ENCODE peak calls at places on chromosomes 5 and 9, in four cellular contexts. D is heart right ventricle, J is breast epithelium, N is body of pancreas. Q is an unnamed sample.
A peak's percentile ranks its signal among the peaks of the same experiment; 100 is the strongest.

GRCh38 chr9:84851935-84852585 is 182.5 kb downstream of the NTRK2 start:
- DNase-seq in D (peak; percentile 66), J (peak; percentile 56), N (peak; percentile 39), Q (no peak)

GRCh38 chr5:139677404-139678282 is 29.5 kb downstream of the CXXC5 start:
- DNase-seq in D (no peak), J (no peak), N (peak; percentile 79), Q (no peak)

GRCh38 chr9:89497978-89498844 is at the start of gene SEMA4D:
- DNase-seq in D (peak; percentile 82), J (no peak), N (peak; percentile 84), Q (no peak)

GRCh38 chr9:113963017-113963620 is 87.0 kb downstream of the ZNF618 start:
- DNase-seq in D (no peak), J (no peak), N (peak; percentile 70), Q (no peak)

GRCh38 chr5:169770109-169770508 is 133.0 kb downstream of the DOCK2 start:
- DNase-seq in D (no peak), J (no peak), N (no peak), Q (no peak)

GRCh38 chr9:89837152-89837551 is 232.3 kb downstream of the GADD45G start:
- DNase-seq in D (no peak), J (no peak), N (no peak), Q (no peak)

GRCh38 chr9:127875306-127875966 is 2.0 kb downstream of the AK1 start:
- DNase-seq in D (no peak), J (no peak), N (no peak), Q (no peak)

GRCh38 chr9:129135476-129135875 is 24.3 kb downstream of the PTPA start:
- DNase-seq in D (no peak), J (no peak), N (no peak), Q (no peak)

GRCh38 chr9:73153793-73154227 is 2.1 kb downstream of the ANXA1 start:
- DNase-seq in D (no peak), J (no peak), N (no peak), Q (no peak)

GRCh38 chr5:20360243-20360642 is 372.2 kb upstream of the CDH18 start:
- DNase-seq in D (no peak), J (no peak), N (peak; percentile 44), Q (no peak)

GRCh38 chr5:14675309-14675708 is 10.8 kb downstream of the OTULIN start:
- DNase-seq in D (no peak), J (no peak), N (no peak), Q (no peak)

GRCh38 chr5:14678773-14679334 is 14.3 kb downstream of the OTULIN start:
- DNase-seq in D (no peak), J (no peak), N (no peak), Q (no peak)

GRCh38 chr5:14673443-14673842 is 8.9 kb downstream of the OTULIN start:
- DNase-seq in D (no peak), J (no peak), N (no peak), Q (no peak)

GRCh38 chr5:14675865-14676300 is 11.4 kb downstream of the OTULIN start:
- DNase-seq in D (no peak), J (no peak), N (no peak), Q (no peak)

GRCh38 chr5:14676320-14676719 is 11.8 kb downstream of the OTULIN start:
- DNase-seq in D (no peak), J (no peak), N (peak; percentile 39), Q (no peak)
- H3K4me1 ChIP-seq in D (peaks cover 85% of the 10 kb centered on the region), J (no peaks in the 10 kb centered on the region), N (peaks cover 37% of the 10 kb centered on the region), Q (peaks cover 43% of the 10 kb centered on the region)

GRCh38 chr5:178126556-178126955 is 4.3 kb upstream of the RMND5B start:
- DNase-seq in D (no peak), J (no peak), N (no peak), Q (no peak)

GRCh38 chr5:178123094-178123986 is 7.5 kb upstream of the RMND5B start:
- DNase-seq in D (no peak), J (peak; percentile 76), N (no peak), Q (no peak)

GRCh38 chr5:178122346-178122745 is 8.5 kb upstream of the RMND5B start:
- DNase-seq in D (no peak), J (no peak), N (no peak), Q (no peak)

GRCh38 chr5:178123987-178124925 is 6.6 kb upstream of the RMND5B start:
- DNase-seq in D (no peak), J (peak; percentile 98), N (no peak), Q (no peak)

DNA sequence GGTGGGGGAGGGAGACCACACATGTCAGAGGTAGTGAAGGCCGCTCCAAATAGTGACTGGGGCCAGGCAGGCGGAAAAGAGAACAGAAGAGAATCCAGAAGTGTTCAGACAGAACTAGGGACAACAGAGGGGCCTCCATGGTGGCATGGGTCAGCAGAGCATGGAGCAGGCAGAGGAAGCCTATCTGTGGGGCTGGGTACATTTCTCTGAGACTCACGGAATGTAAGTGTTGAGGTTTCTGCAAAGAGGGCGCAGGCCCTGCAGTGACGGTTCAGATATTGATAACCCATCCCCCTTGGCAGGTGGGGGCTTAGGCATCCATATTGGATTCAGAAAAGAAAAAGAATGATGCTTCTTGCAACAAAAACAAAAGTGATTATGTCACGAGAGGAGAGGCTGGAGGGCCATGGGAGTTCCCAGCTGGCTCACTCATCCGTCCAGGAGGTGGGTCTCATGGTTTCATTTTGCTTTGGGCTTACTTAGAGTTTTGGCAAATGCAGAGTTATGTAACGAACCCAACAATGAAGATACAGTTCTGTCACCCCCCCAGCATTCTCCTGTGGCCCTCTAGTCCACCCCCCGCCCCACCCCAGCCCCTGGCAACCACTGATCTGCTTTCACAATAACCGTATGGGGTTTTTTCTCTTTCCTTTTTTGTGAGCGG is 5.4 kb upstream of the RMND5B start:
- DNase-seq in D (no peak), J (no peak), N (no peak), Q (no peak)
- H3K4me1 ChIP-seq in D (peaks cover 48% of the 10 kb centered on the region), J (peaks cover 15% of the 10 kb centered on the region), N (peaks cover 19% of the 10 kb centered on the region), Q (peaks cover 46% of the 10 kb centered on the region)

GRCh38 chr5:172866802-172867748 is 33.0 kb downstream of the ERGIC1 start:
- DNase-seq in D (peak; percentile 64), J (no peak), N (peak; percentile 42), Q (no peak)
- H3K4me1 ChIP-seq in D (peaks cover 74% of the 10 kb centered on the region), J (peaks cover 3% of the 10 kb centered on the region), N (peaks cover 68% of the 10 kb centered on the region), Q (peaks cover 15% of the 10 kb centered on the region)

DNA sequence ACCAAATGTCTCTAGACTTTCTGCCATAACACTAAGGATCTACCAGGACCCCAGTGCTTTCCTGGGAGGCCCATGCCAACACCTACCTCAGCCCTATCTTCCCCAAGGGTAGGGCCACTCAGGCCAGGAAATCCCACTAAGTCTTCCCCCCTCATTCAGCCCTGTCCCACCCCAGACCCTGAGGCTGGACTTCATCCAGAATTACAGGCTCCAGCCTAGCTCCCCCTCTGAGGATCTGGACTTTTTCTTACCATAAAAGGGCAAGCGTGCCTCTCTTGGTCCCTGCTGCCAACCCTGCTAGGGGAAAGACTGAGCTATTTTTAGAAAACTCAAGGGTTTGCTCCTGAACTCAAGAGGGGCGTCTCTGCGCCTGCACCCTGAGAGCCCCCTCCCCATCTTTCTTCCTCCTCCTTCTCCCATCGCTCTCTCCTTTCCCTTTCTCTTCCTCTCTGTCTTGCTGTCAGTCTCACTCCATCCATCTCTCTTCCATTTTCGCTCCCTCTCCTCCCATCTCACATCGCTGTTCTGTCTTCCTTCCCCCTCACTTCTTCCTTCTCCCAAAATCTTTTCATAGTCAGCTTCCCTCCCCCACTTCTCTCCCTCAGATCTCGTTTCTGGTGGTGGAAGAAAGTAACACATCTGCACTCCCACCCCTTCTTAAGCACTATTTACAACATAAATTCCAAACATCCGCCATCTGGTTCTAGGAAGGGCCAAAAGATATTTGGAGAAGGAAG is 38.1 kb upstream of the IL17B start:
- DNase-seq in D (peak; percentile 30), J (no peak), N (no peak), Q (no peak)
- H3K4me1 ChIP-seq in D (peaks cover 100% of the 10 kb centered on the region), J (peaks cover 17% of the 10 kb centered on the region), N (no peaks in the 10 kb centered on the region), Q (no peaks in the 10 kb centered on the region)

GRCh38 chr5:102527547-102527946 is 28.7 kb upstream of the SLCO6A1 start:
- DNase-seq in D (no peak), J (no peak), N (no peak), Q (no peak)
- H3K4me1 ChIP-seq in D (peaks cover 28% of the 10 kb centered on the region), J (no peaks in the 10 kb centered on the region), N (no peaks in the 10 kb centered on the region), Q (no peaks in the 10 kb centered on the region)

GRCh38 chr9:112041536-112042243 is 133.4 kb downstream of the SUSD1 start:
- DNase-seq in D (no peak), J (no peak), N (peak; percentile 66), Q (no peak)
- H3K4me1 ChIP-seq in D (no peaks in the 10 kb centered on the region), J (no peaks in the 10 kb centered on the region), N (no peaks in the 10 kb centered on the region), Q (peaks cover 19% of the 10 kb centered on the region)

GRCh38 chr9:136522354-136523237 is 23.3 kb downstream of the NOTCH1 start:
- DNase-seq in D (no peak), J (no peak), N (no peak), Q (no peak)
- H3K4me1 ChIP-seq in D (peaks cover 51% of the 10 kb centered on the region), J (no peaks in the 10 kb centered on the region), N (peaks cover 76% of the 10 kb centered on the region), Q (no peaks in the 10 kb centered on the region)

DNA sequence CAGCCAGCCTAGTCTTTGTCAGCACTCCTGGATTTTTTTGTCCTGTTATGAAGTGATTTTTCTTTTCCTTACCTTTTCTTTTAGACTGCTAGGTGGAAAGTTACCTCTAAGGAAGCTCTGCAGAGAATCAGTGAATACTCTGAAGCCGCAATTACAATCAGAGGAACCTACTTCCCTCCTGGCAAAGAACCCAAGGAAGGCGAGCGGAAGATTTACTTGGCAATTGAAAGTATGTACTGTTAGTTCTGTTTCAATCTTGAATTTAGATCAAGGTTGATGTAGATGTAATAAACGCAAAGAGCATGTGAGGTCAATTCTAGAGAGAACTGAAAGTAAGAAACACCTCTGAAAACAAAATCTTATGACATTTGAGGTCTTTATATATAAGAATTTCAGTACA is 27.0 kb upstream of the C5orf24 start:
- DNase-seq in D (no peak), J (no peak), N (no peak), Q (no peak)
- H3K4me1 ChIP-seq in D (no peaks in the 10 kb centered on the region), J (no peaks in the 10 kb centered on the region), N (no peaks in the 10 kb centered on the region), Q (no peaks in the 10 kb centered on the region)

DNA sequence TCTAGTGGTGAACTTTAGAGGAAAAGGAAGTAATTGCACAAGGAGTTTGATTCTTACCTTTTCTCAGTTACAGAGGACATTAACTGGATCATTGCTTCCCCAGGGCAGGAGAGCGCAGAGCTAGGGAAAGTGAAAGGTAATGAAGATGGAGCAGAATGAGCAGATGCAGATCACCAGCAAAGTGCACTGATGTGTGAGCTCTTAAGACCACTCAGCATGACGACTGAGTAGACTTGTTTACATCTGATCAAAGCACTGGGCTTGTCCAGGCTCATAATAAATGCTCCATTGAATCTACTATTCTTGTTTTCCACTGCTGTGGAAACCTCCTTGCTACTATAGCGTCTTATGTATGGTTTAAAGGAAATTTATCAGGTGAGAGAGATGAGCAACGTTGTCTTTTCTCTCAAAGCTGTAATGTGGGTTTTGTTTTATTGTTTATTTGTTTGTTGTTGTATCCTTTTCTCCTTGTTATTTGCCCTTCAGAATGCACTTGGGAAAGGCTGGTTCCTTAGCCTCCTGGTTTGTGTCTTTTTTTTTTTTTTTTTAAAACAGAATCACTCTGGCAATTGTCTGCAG is 25.3 kb downstream of the SLC22A5 start:
- DNase-seq in D (no peak), J (no peak), N (no peak), Q (no peak)
- H3K4me1 ChIP-seq in D (peaks cover 12% of the 10 kb centered on the region), J (no peaks in the 10 kb centered on the region), N (no peaks in the 10 kb centered on the region), Q (peaks cover 41% of the 10 kb centered on the region)

GRCh38 chr9:136096505-136097001 is 1.5 kb upstream of the NACC2 start:
- DNase-seq in D (no peak), J (no peak), N (no peak), Q (no peak)
- H3K4me1 ChIP-seq in D (peaks cover 50% of the 10 kb centered on the region), J (no peaks in the 10 kb centered on the region), N (peaks cover 42% of the 10 kb centered on the region), Q (peaks cover 24% of the 10 kb centered on the region)

Q was measured in CD8-positive, alpha-beta T cell.